ENCODE peak calls at places on chromosome 10, in ten cellular contexts. B, U, V, C, G, I, X, R, Q and S are unnamed samples.

GRCh38 chr10:104371753-104372152 is 18.1 kb downstream of the CFAP58 start:
- DNase-seq in G (no peak), Q (no peak), I (no peak), U (no peak), C (no peak), B (no peak), R (no peak), V (no peak), X (no peak), S (no peak)

GRCh38 chr10:125449571-125449970 is 233.4 kb downstream of the TEX36 start:
- DNase-seq in V (no peak), I (no peak), R (no peak), G (no peak), C (no peak), U (no peak), Q (no peak), B (no peak), X (no peak), S (no peak)

GRCh38 chr10:79488303-79488702 is 24.0 kb upstream of the EIF5AL1 start:
- DNase-seq in R (no peak), G (peak), V (peak), X (peak), C (no peak), Q (peak), U (no peak), I (no peak), B (no peak), S (no peak)

GRCh38 chr10:17209931-17210330 is 8.5 kb upstream of the TRDMT1 start:
- DNase-seq in C (no peak), Q (no peak), I (no peak), B (no peak), X (no peak), G (no peak), V (no peak), U (no peak), R (no peak), S (no peak)

GRCh38 chr10:43689618-43689954 is 40.9 kb upstream of the ZNF32 start:
- DNase-seq in Q (no peak), R (no peak), V (peak), B (no peak), U (no peak), I (peak), G (peak), C (no peak), X (peak), S (no peak)

GRCh38 chr10:71980181-71981023 is 16.2 kb downstream of the CHST3 start:
- DNase-seq in Q (no peak), R (no peak), I (no peak), C (no peak), X (no peak), U (peak), V (no peak), B (no peak), G (no peak), S (no peak)

GRCh38 chr10:71378341-71379117 is 18.2 kb upstream of the CDH23 start:
- DNase-seq in B (no peak), G (no peak), V (no peak), R (no peak), U (no peak), X (no peak), Q (no peak), I (no peak), C (no peak), S (no peak)

GRCh38 chr10:62926407-62926806 is 110.2 kb upstream of the EGR2 start:
- DNase-seq in R (no peak), G (no peak), V (no peak), U (no peak), B (no peak), C (no peak), X (no peak), Q (no peak), I (no peak), S (no peak)

GRCh38 chr10:102033787-102034186 is 22.2 kb downstream of the ARMH3 start:
- DNase-seq in G (no peak), X (no peak), R (no peak), C (no peak), V (no peak), U (no peak), Q (no peak), B (no peak), I (no peak), S (no peak)

GRCh38 chr10:121886997-121887622 is 40.7 kb downstream of the ATE1 start:
- DNase-seq in V (peak), C (no peak), I (peak), X (peak), R (peak), G (peak), B (peak), U (peak), Q (peak), S (peak)

GRCh38 chr10:109899578-109900355 is 23.5 kb downstream of the XPNPEP1 start:
- DNase-seq in B (no peak), G (no peak), U (peak), R (no peak), I (no peak), C (no peak), V (peak), X (no peak), Q (no peak), S (no peak)
- H3K27ac ChIP-seq in B (no peak), G (no peak), U (peak), R (no peak), I (no peak), C (no peak), V (peak), X (peak), Q (no peak), S (peak)

GRCh38 chr10:112812571-112812970 is 137.5 kb upstream of the TCF7L2 start:
- DNase-seq in X (no peak), V (no peak), U (no peak), G (no peak), Q (no peak), C (no peak), I (no peak), R (no peak), B (no peak), S (no peak)
- H3K27ac ChIP-seq in X (no peak), V (no peak), U (no peak), G (peak), Q (peak), C (no peak), I (no peak), R (no peak), B (no peak), S (no peak)

GRCh38 chr10:69484736-69485135 is 33.5 kb downstream of the TSPAN15 start:
- DNase-seq in C (no peak), B (no peak), U (no peak), G (no peak), X (no peak), I (no peak), Q (no peak), R (no peak), V (no peak), S (no peak)
- H3K27ac ChIP-seq in C (no peak), B (peak), U (no peak), G (no peak), X (no peak), I (no peak), Q (no peak), R (no peak), V (peak), S (no peak)

GRCh38 chr10:49600046-49600445 is 10.1 kb upstream of the SLC18A3 start:
- DNase-seq in X (no peak), I (no peak), R (no peak), G (no peak), Q (no peak), B (no peak), C (no peak), V (no peak), U (no peak), S (no peak)
- H3K27ac ChIP-seq in X (no peak), I (no peak), R (no peak), G (no peak), Q (no peak), B (no peak), C (no peak), V (no peak), U (no peak), S (no peak)

GRCh38 chr10:115827180-115827579 is 445.8 kb downstream of the GFRA1 start:
- DNase-seq in Q (peak), V (no peak), B (no peak), C (no peak), X (no peak), G (no peak), R (no peak), U (no peak), I (no peak), S (no peak)
- H3K27ac ChIP-seq in Q (peak), V (no peak), B (no peak), C (no peak), X (no peak), G (no peak), R (no peak), U (no peak), I (no peak), S (no peak)

GRCh38 chr10:92208736-92209135 is 82.1 kb downstream of the CPEB3 start:
- DNase-seq in V (no peak), C (no peak), U (peak), G (no peak), B (no peak), I (no peak), R (no peak), X (no peak), Q (peak), S (no peak)
- H3K27ac ChIP-seq in V (peak), C (no peak), U (no peak), G (no peak), B (no peak), I (no peak), R (no peak), X (no peak), Q (no peak), S (no peak)

GRCh38 chr10:114271779-114272167 is 32.7 kb downstream of the VWA2 start:
- DNase-seq in X (peak), V (peak), Q (peak), I (peak), U (peak), B (no peak), G (peak), C (no peak), R (no peak), S (no peak)
- H3K27ac ChIP-seq in X (peak), V (peak), Q (peak), I (no peak), U (no peak), B (no peak), G (peak), C (no peak), R (no peak), S (no peak)

DNA sequence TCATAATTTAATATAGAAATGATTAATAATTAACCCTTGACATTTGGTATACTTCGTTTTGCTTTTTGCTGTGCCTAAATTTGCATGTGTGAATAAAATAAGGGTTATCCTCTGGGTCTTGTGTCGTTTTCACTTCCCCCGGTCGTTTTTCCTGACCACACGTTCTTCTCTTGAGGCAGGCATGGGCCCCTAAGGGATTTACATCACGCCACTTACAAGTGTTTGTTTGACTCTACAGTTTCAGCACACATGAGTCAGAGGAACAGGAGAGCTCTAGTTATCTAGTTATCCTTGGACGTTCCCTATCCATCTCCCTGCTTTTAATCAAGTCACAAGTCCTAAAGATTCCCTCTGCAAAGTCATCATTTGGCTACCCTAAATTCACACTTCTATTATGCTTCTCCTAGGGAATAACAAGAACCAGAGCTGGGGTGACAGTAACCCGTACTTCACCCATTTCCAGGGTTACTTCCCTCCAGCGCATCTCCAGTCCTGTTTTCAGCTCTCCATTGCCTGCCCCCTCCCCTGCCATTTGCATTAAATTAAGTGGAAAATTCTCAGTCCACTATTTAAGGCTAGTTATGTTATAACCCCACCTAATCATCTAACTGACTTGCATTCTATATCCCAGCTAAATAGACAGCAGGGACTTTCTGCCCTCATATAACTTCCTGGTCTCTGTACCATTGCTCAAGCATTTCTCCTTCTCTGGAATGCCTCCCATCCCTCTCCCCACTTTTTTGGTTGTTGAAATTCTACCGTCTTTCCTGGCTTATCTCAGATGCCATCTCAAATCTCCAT is 206.9 kb downstream of the PTEN start:
- DNase-seq in Q (peak), X (no peak), B (no peak), G (no peak), C (no peak), U (no peak), I (no peak), R (no peak), V (no peak), S (no peak)
- H3K27ac ChIP-seq in Q (no peak), X (no peak), B (no peak), G (no peak), C (no peak), U (no peak), I (no peak), R (no peak), V (no peak), S (no peak)

GRCh38 chr10:86966008-86966654 is 2.2 kb upstream of the ADIRF start:
- DNase-seq in X (no peak), R (no peak), V (peak), Q (no peak), G (no peak), U (no peak), B (no peak), I (no peak), C (no peak), S (no peak)
- H3K27ac ChIP-seq in X (peak), R (no peak), V (peak), Q (no peak), G (peak), U (no peak), B (no peak), I (peak), C (no peak), S (no peak)

DNA sequence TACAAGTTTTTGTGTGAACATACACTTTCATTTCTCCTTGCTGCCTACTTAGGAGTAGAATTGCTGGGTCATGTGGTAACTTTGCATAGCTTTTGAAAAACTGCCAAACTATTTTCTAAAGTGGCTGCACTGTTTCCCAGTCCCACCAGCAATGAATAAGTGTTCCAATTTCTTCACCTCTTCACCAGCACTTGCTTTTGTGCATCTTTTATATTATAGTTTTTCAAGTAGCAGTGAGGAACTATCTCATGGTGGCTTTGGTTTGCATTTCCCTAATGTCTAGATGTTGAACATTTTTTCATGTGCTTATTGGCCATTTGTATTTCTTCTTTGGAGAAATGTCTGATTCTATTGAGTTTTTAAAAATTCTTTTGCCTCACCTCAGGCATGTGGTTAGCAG is 229.9 kb upstream of the TCF7L2 start:
- DNase-seq in R (no peak), I (no peak), Q (no peak), V (no peak), U (no peak), B (no peak), C (no peak), G (no peak), X (no peak), S (no peak)
- H3K27ac ChIP-seq in R (no peak), I (no peak), Q (no peak), V (no peak), U (no peak), B (no peak), C (no peak), G (no peak), X (no peak), S (no peak)